ENCODE peak calls at places on chromosomes 13 and 19, in six cellular contexts. One of them, this sample, is unnamed.

GRCh38 chr19:916645-917322 is 349 bp upstream of the KISS1R start:
- DNase-seq in endodermal cell: peak
- DNase-seq in uterus: no peak
- DNase-seq in right cardiac atrium: no peak
- DNase-seq in kidney epithelial cell: no peak
- DNase-seq in breast epithelium: no peak
- DNase-seq in this sample: no peak

GRCh38 chr13:31859546-31859945 is 120.2 kb downstream of the RXFP2 start:
- DNase-seq in right cardiac atrium: no peak
- DNase-seq in breast epithelium: no peak
- DNase-seq in uterus: no peak
- DNase-seq in kidney epithelial cell: no peak
- DNase-seq in endodermal cell: no peak
- DNase-seq in this sample: no peak

GRCh38 chr19:17331254-17331558 is 3.4 kb downstream of the ANO8 start:
- DNase-seq in uterus: no peak
- DNase-seq in kidney epithelial cell: no peak
- DNase-seq in right cardiac atrium: no peak
- DNase-seq in breast epithelium: no peak
- DNase-seq in endodermal cell: peak
- DNase-seq in this sample: no peak

GRCh38 chr13:27820524-27821482 is 28.5 kb downstream of the GSX1 start:
- DNase-seq in kidney epithelial cell: no peak
- DNase-seq in breast epithelium: no peak
- DNase-seq in uterus: no peak
- DNase-seq in endodermal cell: peak
- DNase-seq in right cardiac atrium: no peak
- DNase-seq in this sample: no peak

GRCh38 chr19:37989855-37990254 is 82.8 kb downstream of the SIPA1L3 start:
- DNase-seq in breast epithelium: peak
- DNase-seq in kidney epithelial cell: no peak
- DNase-seq in endodermal cell: peak
- DNase-seq in right cardiac atrium: no peak
- DNase-seq in uterus: no peak
- DNase-seq in this sample: no peak

GRCh38 chr19:4581381-4582111 is 22.1 kb upstream of the SEMA6B start:
- DNase-seq in endodermal cell: peak
- DNase-seq in uterus: no peak
- DNase-seq in breast epithelium: no peak
- DNase-seq in right cardiac atrium: peak
- DNase-seq in kidney epithelial cell: no peak
- DNase-seq in this sample: no peak

GRCh38 chr19:51407631-51408131 is 9.8 kb downstream of the SIGLEC10 start:
- DNase-seq in uterus: no peak
- DNase-seq in breast epithelium: no peak
- DNase-seq in endodermal cell: peak
- DNase-seq in right cardiac atrium: no peak
- DNase-seq in kidney epithelial cell: no peak
- DNase-seq in this sample: peak

GRCh38 chr19:18633321-18633720 is 3.5 kb upstream of the KLHL26 start:
- DNase-seq in right cardiac atrium: peak
- DNase-seq in breast epithelium: no peak
- DNase-seq in endodermal cell: no peak
- DNase-seq in uterus: no peak
- DNase-seq in kidney epithelial cell: no peak
- DNase-seq in this sample: no peak

GRCh38 chr19:7681336-7682174 is 922 bp downstream of the TRAPPC5 start:
- DNase-seq in kidney epithelial cell: peak
- DNase-seq in right cardiac atrium: peak
- DNase-seq in breast epithelium: peak
- DNase-seq in endodermal cell: peak
- DNase-seq in uterus: peak
- DNase-seq in this sample: peak

GRCh38 chr13:73985789-73986188 is 148.4 kb downstream of the KLF12 start:
- DNase-seq in uterus: no peak
- DNase-seq in endodermal cell: no peak
- DNase-seq in breast epithelium: no peak
- DNase-seq in kidney epithelial cell: no peak
- DNase-seq in right cardiac atrium: no peak
- DNase-seq in this sample: no peak

GRCh38 chr19:2015611-2015950 is at the start of gene BTBD2:
- DNase-seq in right cardiac atrium: peak
- DNase-seq in breast epithelium: no peak
- DNase-seq in kidney epithelial cell: no peak
- DNase-seq in uterus: peak
- DNase-seq in endodermal cell: peak
- DNase-seq in this sample: peak

DNA sequence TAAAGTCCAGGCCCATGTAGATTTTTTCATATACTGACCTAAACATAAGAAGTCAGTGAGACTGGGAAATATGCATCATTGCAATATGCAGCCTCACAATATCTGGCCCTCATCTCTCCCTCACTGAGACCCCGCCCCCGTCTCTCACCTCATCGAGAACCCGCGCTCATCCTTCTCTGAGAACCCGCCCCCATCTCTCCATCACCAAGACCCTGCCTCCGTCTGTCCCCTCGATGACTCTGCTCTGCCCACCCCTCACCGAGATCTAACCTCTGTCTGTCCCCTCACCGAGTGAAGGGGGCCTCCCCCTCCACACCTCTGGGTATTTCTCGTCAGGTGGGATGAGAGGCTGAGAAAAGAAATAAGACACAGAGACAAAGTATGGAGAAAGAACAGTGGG is 20.5 kb upstream of the ZNF846 start:
- DNase-seq in uterus: no peak
- DNase-seq in breast epithelium: no peak
- DNase-seq in right cardiac atrium: no peak
- DNase-seq in kidney epithelial cell: no peak
- DNase-seq in endodermal cell: peak
- DNase-seq in this sample: no peak
- H3K4me3 ChIP-seq in uterus: no peak
- H3K4me3 ChIP-seq in breast epithelium: no peak
- H3K4me3 ChIP-seq in right cardiac atrium: no peak
- H3K4me3 ChIP-seq in kidney epithelial cell: no peak
- H3K4me3 ChIP-seq in endodermal cell: no peak
- H3K4me3 ChIP-seq in this sample: no peak

GRCh38 chr13:103965506-103966243 is 899.5 kb upstream of the SLC10A2 start:
- DNase-seq in uterus: no peak
- DNase-seq in breast epithelium: no peak
- DNase-seq in kidney epithelial cell: no peak
- DNase-seq in right cardiac atrium: no peak
- DNase-seq in endodermal cell: no peak
- DNase-seq in this sample: no peak
- H3K4me3 ChIP-seq in uterus: no peak
- H3K4me3 ChIP-seq in breast epithelium: no peak
- H3K4me3 ChIP-seq in kidney epithelial cell: no peak
- H3K4me3 ChIP-seq in right cardiac atrium: no peak
- H3K4me3 ChIP-seq in endodermal cell: no peak
- H3K4me3 ChIP-seq in this sample: no peak

DNA sequence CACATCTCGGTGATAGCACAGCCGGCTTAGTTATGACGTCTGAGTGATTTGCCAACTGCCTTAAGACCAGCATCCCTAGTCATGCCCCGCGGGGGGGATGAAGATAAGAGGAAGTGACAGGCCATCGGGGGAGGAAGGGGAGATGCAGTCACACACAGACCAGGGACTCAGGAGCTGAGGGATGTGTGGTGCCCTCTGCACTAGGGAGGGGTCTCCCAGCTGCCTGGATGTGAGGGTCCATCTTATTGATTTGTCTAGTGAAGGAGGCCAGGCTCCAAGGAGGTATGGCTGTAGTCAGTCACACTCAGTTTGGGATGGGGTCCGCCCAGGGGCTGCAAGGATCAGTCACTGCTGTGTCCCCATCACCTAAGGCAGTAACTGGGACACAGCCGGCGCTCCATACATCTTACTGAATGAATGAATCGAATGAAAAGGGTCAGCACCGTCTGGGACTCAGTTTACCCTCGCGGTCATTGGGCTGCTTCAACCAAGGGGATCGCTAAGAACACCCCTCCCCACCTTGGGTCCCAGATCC is 19.3 kb upstream of the ERCC1 start:
- DNase-seq in kidney epithelial cell: no peak
- DNase-seq in breast epithelium: peak
- DNase-seq in endodermal cell: peak
- DNase-seq in uterus: peak
- DNase-seq in right cardiac atrium: peak
- DNase-seq in this sample: peak
- H3K4me3 ChIP-seq in kidney epithelial cell: peak
- H3K4me3 ChIP-seq in breast epithelium: peak
- H3K4me3 ChIP-seq in endodermal cell: peak
- H3K4me3 ChIP-seq in uterus: peak
- H3K4me3 ChIP-seq in right cardiac atrium: peak
- H3K4me3 ChIP-seq in this sample: peak

GRCh38 chr19:3524075-3524842 is 14.7 kb upstream of the TEKTIP1 start:
- DNase-seq in right cardiac atrium: peak
- DNase-seq in endodermal cell: no peak
- DNase-seq in kidney epithelial cell: no peak
- DNase-seq in breast epithelium: no peak
- DNase-seq in uterus: no peak
- DNase-seq in this sample: no peak
- H3K4me3 ChIP-seq in right cardiac atrium: no peak
- H3K4me3 ChIP-seq in endodermal cell: no peak
- H3K4me3 ChIP-seq in kidney epithelial cell: no peak
- H3K4me3 ChIP-seq in breast epithelium: no peak
- H3K4me3 ChIP-seq in uterus: no peak
- H3K4me3 ChIP-seq in this sample: no peak

GRCh38 chr19:16068696-16069259 is 7.5 kb upstream of the TPM4 start:
- DNase-seq in right cardiac atrium: no peak
- DNase-seq in endodermal cell: no peak
- DNase-seq in kidney epithelial cell: no peak
- DNase-seq in uterus: no peak
- DNase-seq in breast epithelium: no peak
- DNase-seq in this sample: no peak

GRCh38 chr19:16064209-16064889 is 11.9 kb upstream of the TPM4 start:
- DNase-seq in right cardiac atrium: no peak
- DNase-seq in endodermal cell: no peak
- DNase-seq in uterus: no peak
- DNase-seq in kidney epithelial cell: no peak
- DNase-seq in breast epithelium: no peak
- DNase-seq in this sample: no peak

GRCh38 chr19:16069813-16070365 is 6.4 kb upstream of the TPM4 start:
- DNase-seq in kidney epithelial cell: no peak
- DNase-seq in breast epithelium: no peak
- DNase-seq in uterus: no peak
- DNase-seq in endodermal cell: no peak
- DNase-seq in right cardiac atrium: no peak
- DNase-seq in this sample: no peak

GRCh38 chr19:16066611-16067104 is 9.6 kb upstream of the TPM4 start:
- DNase-seq in right cardiac atrium: no peak
- DNase-seq in uterus: peak
- DNase-seq in breast epithelium: no peak
- DNase-seq in kidney epithelial cell: no peak
- DNase-seq in endodermal cell: no peak
- DNase-seq in this sample: peak

DNA sequence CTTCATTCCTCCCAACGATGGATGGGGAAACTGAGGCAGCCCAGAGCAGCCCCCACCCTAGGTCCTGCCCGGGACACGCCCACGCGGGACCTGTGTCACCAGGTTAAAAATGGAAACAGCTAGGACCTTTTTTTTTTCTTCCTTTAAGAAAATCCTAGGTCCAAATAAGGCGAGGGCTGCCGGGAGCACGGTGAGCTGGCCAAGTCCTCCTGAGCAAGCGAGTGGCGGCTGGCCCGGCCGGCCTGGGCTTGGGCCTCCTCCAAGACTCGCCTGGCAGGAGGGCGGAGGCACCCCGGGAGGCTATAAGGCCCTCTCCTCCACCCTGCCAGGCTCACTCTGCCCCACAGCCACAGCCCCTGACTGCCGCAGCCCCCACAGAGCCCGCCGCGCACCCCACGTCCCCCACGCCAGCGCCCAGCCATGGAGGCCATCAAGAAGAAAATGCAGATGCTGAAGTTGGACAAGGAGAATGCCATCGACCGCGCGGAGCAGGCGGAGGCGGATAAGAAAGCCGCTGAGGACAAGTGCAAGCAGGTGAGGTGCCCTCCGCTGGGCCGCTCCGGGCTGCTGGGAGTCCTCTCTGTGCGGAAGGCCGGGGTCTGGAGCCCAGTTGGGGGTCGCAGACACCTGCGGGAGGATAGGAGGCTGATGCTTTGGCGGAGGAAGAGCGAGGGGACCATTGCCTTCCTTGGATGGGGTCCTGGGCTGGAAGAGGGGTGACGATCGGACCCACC is 8.9 kb upstream of the TPM4 start:
- DNase-seq in breast epithelium: peak
- DNase-seq in endodermal cell: no peak
- DNase-seq in uterus: peak
- DNase-seq in kidney epithelial cell: no peak
- DNase-seq in right cardiac atrium: peak
- DNase-seq in this sample: no peak
- H3K4me3 ChIP-seq in breast epithelium: peak
- H3K4me3 ChIP-seq in endodermal cell: no peak
- H3K4me3 ChIP-seq in uterus: peak
- H3K4me3 ChIP-seq in kidney epithelial cell: no peak
- H3K4me3 ChIP-seq in right cardiac atrium: no peak
- H3K4me3 ChIP-seq in this sample: no peak

DNA sequence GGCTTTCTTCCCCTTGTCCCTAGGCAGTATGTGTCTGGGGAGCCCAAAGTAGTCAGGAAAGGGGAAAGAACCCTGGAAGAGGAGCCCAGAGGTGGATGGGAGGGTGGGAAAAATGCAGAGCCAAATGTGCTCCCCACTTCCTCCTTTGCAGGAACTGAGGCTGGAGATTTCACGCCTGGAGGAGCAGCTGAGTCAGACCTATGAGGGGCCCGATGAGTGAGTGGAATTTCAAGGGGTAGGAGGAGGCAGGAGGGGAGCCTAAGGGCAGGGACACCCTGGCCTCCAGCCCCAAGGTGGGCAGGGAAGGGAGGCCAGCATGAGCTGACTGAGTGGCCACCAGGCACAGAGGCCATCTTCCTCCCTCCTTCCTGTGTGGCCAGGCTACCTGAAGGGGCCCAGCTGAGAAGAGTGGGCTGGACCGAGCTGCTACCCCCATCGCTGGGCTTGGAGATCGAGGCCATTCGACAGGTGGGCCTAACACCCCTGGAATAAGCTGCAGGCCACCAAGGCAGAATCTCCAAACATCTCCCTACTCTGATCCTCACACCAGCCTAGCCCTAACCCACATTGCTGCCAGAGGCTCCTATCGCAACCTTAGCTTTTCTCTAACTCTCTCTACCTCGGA is 14.3 kb downstream of the PTH2 start:
- DNase-seq in kidney epithelial cell: peak
- DNase-seq in breast epithelium: no peak
- DNase-seq in right cardiac atrium: no peak
- DNase-seq in endodermal cell: no peak
- DNase-seq in uterus: no peak
- DNase-seq in this sample: no peak
- H3K4me3 ChIP-seq in kidney epithelial cell: no peak
- H3K4me3 ChIP-seq in breast epithelium: no peak
- H3K4me3 ChIP-seq in right cardiac atrium: no peak
- H3K4me3 ChIP-seq in endodermal cell: no peak
- H3K4me3 ChIP-seq in uterus: no peak
- H3K4me3 ChIP-seq in this sample: peak